ENCODE peak calls at places on chromosomes 12 and 14, in six cellular contexts. B is T-helper 2 cell; Q is astrocyte of the cerebellum; V is progenitor cell of endocrine pancreas; G is stimulated activated CD8-positive, alpha-beta memory T cell treated with anti-CD3 and anti-CD28 coated beads, Interleukin-7, amount 100 ng/mL, for 4 hours; W is upper lobe of right lung. U is an unnamed sample.

GRCh38 chr14:82385043-82385442 is 851.4 kb upstream of the SEL1L start:
- DNase-seq in G (no peak), B (no peak), Q (peak), W (no peak), V (no peak), U (no peak)

GRCh38 chr14:36271939-36272907 is 48.2 kb downstream of the MBIP start:
- DNase-seq in B (no peak), G (no peak), V (no peak), W (peak), Q (peak), U (no peak)

GRCh38 chr12:116950628-116951325 is 40.0 kb downstream of the FBXW8 start:
- DNase-seq in V (no peak), W (no peak), G (no peak), Q (no peak), B (no peak), U (no peak)

GRCh38 chr12:101935769-101936741 is 58.7 kb downstream of the DRAM1 start:
- DNase-seq in V (no peak), B (no peak), G (no peak), Q (peak), W (no peak), U (no peak)

GRCh38 chr12:93322784-93323183 is 54.9 kb upstream of the NUDT4 start:
- DNase-seq in V (no peak), G (no peak), Q (no peak), B (no peak), W (no peak), U (no peak)

GRCh38 chr12:122874081-122874480 is 21.8 kb downstream of the VPS37B start:
- DNase-seq in W (peak), V (no peak), B (no peak), Q (no peak), G (no peak), U (no peak)

GRCh38 chr12:124774462-124775167 is 89.0 kb downstream of the SCARB1 start:
- DNase-seq in B (no peak), V (no peak), W (no peak), Q (peak), G (peak), U (no peak)

GRCh38 chr14:20683896-20684661 is at the start of gene RNASE4:
- DNase-seq in Q (peak), G (peak), V (peak), B (peak), W (peak), U (no peak)

GRCh38 chr12:131041216-131041967 is 87.7 kb downstream of the ADGRD1 start:
- DNase-seq in Q (no peak), G (no peak), V (no peak), W (peak), B (no peak), U (no peak)

GRCh38 chr14:97311411-97311810 is 514.2 kb downstream of the VRK1 start:
- DNase-seq in G (no peak), Q (no peak), W (no peak), V (no peak), B (no peak), U (no peak)

GRCh38 chr12:111964935-111965334 is 48.0 kb downstream of the TMEM116 start:
- DNase-seq in B (no peak), W (no peak), G (no peak), V (no peak), Q (no peak), U (no peak)

GRCh38 chr12:102540856-102541385 is 60.6 kb upstream of the IGF1 start:
- DNase-seq in G (no peak), Q (no peak), B (no peak), W (no peak), V (no peak), U (no peak)

GRCh38 chr12:67042697-67043131 is 226.4 kb upstream of the CAND1 start:
- DNase-seq in B (no peak), W (no peak), Q (no peak), V (no peak), G (no peak), U (no peak)

GRCh38 chr12:4621511-4621910 is 27.3 kb downstream of the AKAP3 start:
- DNase-seq in B (no peak), V (no peak), W (no peak), G (no peak), Q (no peak), U (no peak)

GRCh38 chr14:35705636-35706035 is 103.5 kb downstream of the RALGAPA1 start:
- DNase-seq in G (no peak), W (no peak), B (no peak), Q (no peak), V (no peak), U (no peak)